ENCODE peak calls at places on chromosomes 1 and 21, in ten cellular contexts. O, L, Y, G, Z, E, P, C, I and F are unnamed samples.

GRCh38 chr1:64493864-64494263 is 23.9 kb downstream of the CACHD1 start:
- DNase-seq in Y (no peak), E (no peak), O (no peak), L (no peak), I (no peak), P (peak), C (no peak), Z (no peak), G (no peak), F (no peak)

GRCh38 chr1:150981177-150981804 is 801 bp upstream of the ANXA9 start:
- DNase-seq in I (no peak), Y (no peak), G (peak), C (no peak), E (no peak), L (no peak), Z (no peak), O (no peak), P (peak), F (no peak)

GRCh38 chr1:156368889-156369684 is at the start of gene RHBG:
- DNase-seq in Z (no peak), I (no peak), G (peak), P (peak), C (no peak), E (peak), Y (no peak), L (no peak), O (peak), F (no peak)

GRCh38 chr1:93172778-93173177 is 7.4 kb downstream of the TMED5 start:
- DNase-seq in G (no peak), C (no peak), P (no peak), Z (no peak), Y (no peak), L (no peak), E (peak), I (no peak), O (no peak), F (no peak)

GRCh38 chr1:94322696-94323095 is 85.3 kb upstream of the ARHGAP29 start:
- DNase-seq in C (no peak), L (no peak), P (peak), E (no peak), G (no peak), O (no peak), I (no peak), Z (no peak), Y (no peak), F (no peak)

GRCh38 chr1:35111106-35111505 is 31.9 kb downstream of the ZMYM1 start:
- DNase-seq in E (peak), Z (no peak), O (no peak), I (no peak), P (no peak), L (no peak), G (no peak), Y (no peak), C (no peak), F (peak)

GRCh38 chr21:42724226-42724920 is 71.0 kb downstream of the PDE9A start:
- DNase-seq in L (no peak), O (peak), E (peak), Z (no peak), C (no peak), Y (no peak), I (no peak), G (no peak), P (no peak), F (peak)

GRCh38 chr1:222240536-222241181 is 307.2 kb downstream of the HHIPL2 start:
- DNase-seq in E (peak), L (no peak), Y (no peak), P (no peak), O (no peak), I (no peak), G (no peak), Z (no peak), C (no peak), F (peak)